ENCODE peak calls at places on chromosome 16, in ten cellular contexts. S, U, D, B, F, Q, O, X, R and M are unnamed samples.

GRCh38 chr16:66367968-66368891 is 1.7 kb downstream of the CDH5 start:
- DNase-seq in B (no peak), F (no peak), R (no peak), Q (no peak), O (peak), X (no peak), S (no peak), U (no peak), D (no peak), M (peak)

GRCh38 chr16:2514333-2515179 is 804 bp downstream of the ATP6V0C start:
- DNase-seq in F (no peak), R (no peak), D (no peak), B (no peak), X (peak), S (no peak), U (no peak), O (peak), Q (no peak), M (no peak)

GRCh38 chr16:86142801-86143236 is 243.9 kb downstream of the IRF8 start:
- DNase-seq in F (no peak), X (no peak), Q (no peak), S (no peak), B (no peak), O (no peak), R (no peak), U (no peak), D (no peak), M (no peak)

GRCh38 chr16:2039286-2040030 is 8.2 kb downstream of the NTHL1 start:
- DNase-seq in F (no peak), Q (peak), X (no peak), S (peak), O (peak), R (no peak), U (peak), D (peak), B (no peak), M (no peak)

GRCh38 chr16:87318158-87318644 is 1.0 kb upstream of the C16orf95 start:
- DNase-seq in U (peak), S (no peak), F (no peak), Q (no peak), D (no peak), X (no peak), B (no peak), O (no peak), R (no peak), M (peak)

GRCh38 chr16:65069766-65070165 is 52.1 kb downstream of the CDH11 start:
- DNase-seq in U (peak), Q (no peak), D (no peak), X (no peak), R (no peak), S (no peak), O (no peak), B (no peak), F (no peak), M (no peak)

GRCh38 chr16:83908798-83909197 is 9.9 kb downstream of the MLYCD start:
- DNase-seq in U (no peak), D (no peak), F (no peak), B (no peak), O (no peak), X (no peak), R (no peak), S (no peak), Q (no peak), M (peak)

GRCh38 chr16:57203451-57203850 is 17.3 kb downstream of the RSPRY1 start:
- DNase-seq in R (no peak), X (no peak), U (no peak), D (no peak), O (no peak), Q (no peak), F (no peak), S (peak), B (no peak), M (no peak)

GRCh38 chr16:27317320-27317719 is 3.5 kb downstream of the IL4R start:
- DNase-seq in U (no peak), R (peak), Q (peak), D (no peak), O (no peak), B (no peak), X (no peak), S (no peak), F (no peak), M (peak)

GRCh38 chr16:67967956-67968439 is 439 bp downstream of the SLC12A4 start:
- DNase-seq in S (no peak), B (no peak), X (peak), U (peak), O (peak), Q (no peak), D (no peak), R (peak), F (peak), M (no peak)

GRCh38 chr16:77582956-77583355 is 139.4 kb upstream of the NUDT7 start:
- DNase-seq in F (no peak), B (no peak), X (no peak), S (no peak), U (no peak), R (no peak), Q (no peak), D (no peak), O (no peak), M (no peak)

GRCh38 chr16:54335230-54335629 is 48.6 kb upstream of the IRX3 start:
- DNase-seq in F (no peak), D (no peak), R (no peak), Q (no peak), U (no peak), X (no peak), B (no peak), S (no peak), O (no peak), M (no peak)

GRCh38 chr16:13120557-13120956 is 219.2 kb downstream of the SHISA9 start:
- DNase-seq in Q (no peak), O (no peak), F (no peak), S (no peak), U (no peak), X (no peak), B (no peak), D (no peak), R (no peak), M (no peak)

GRCh38 chr16:57527610-57528360 is 8.6 kb downstream of the CCDC102A start:
- DNase-seq in R (no peak), B (no peak), D (no peak), S (no peak), U (no peak), Q (no peak), X (no peak), O (no peak), F (no peak), M (peak)

GRCh38 chr16:17223576-17223975 is 247.2 kb downstream of the XYLT1 start:
- DNase-seq in F (no peak), X (no peak), O (no peak), B (no peak), D (no peak), R (no peak), Q (peak), S (no peak), U (no peak), M (no peak)

GRCh38 chr16:51556694-51557327 is 405.7 kb upstream of the SALL1 start:
- DNase-seq in U (peak), S (peak), X (peak), O (no peak), D (peak), Q (no peak), B (no peak), F (no peak), R (no peak), M (no peak)

GRCh38 chr16:11017499-11017898 is 73.1 kb downstream of the CLEC16A start:
- DNase-seq in S (no peak), X (no peak), R (no peak), B (no peak), O (no peak), U (no peak), D (no peak), F (no peak), Q (no peak), M (no peak)